ENCODE peak calls at places on chromosomes 1 and 21, in five cellular contexts. G, E, O, Y and F are unnamed samples. For H3K4me1, the result is how much of the 10 kb centered on the place peaks cover.

GRCh38 chr1:118249641-118250040 is 64.6 kb upstream of the SPAG17 start:
- DNase-seq in O (no peak), G (no peak), Y (no peak), E (no peak), F (no peak)

GRCh38 chr1:116127123-116127847 is 16.1 kb downstream of the MAB21L3 start:
- DNase-seq in Y (no peak), O (no peak), E (no peak), G (no peak), F (no peak)

GRCh38 chr1:11940260-11940921 is 5.9 kb downstream of the PLOD1 start:
- DNase-seq in Y (peak), O (no peak), G (no peak), E (peak), F (peak)

GRCh38 chr21:44988607-44989537 is 49.0 kb downstream of the SLX9 start:
- DNase-seq in E (no peak), G (no peak), O (no peak), Y (no peak), F (no peak)

GRCh38 chr1:145983959-145984830 is 12.2 kb downstream of the TXNIP start:
- DNase-seq in O (no peak), Y (no peak), E (no peak), G (no peak), F (no peak)

GRCh38 chr1:152189657-152190442 is 30.8 kb upstream of the RPTN start:
- DNase-seq in Y (no peak), O (peak), E (peak), G (peak), F (peak)

GRCh38 chr1:84145051-84145450 is 980 bp downstream of the PRKACB start:
- DNase-seq in E (no peak), O (no peak), Y (no peak), G (no peak), F (no peak)

GRCh38 chr1:241957692-241958494 is at the start of gene BECN2:
- DNase-seq in Y (no peak), G (no peak), O (no peak), E (no peak), F (no peak)

GRCh38 chr21:44370027-44370735 is 16.8 kb downstream of the TRPM2 start:
- DNase-seq in G (peak), Y (peak), O (peak), E (peak), F (peak)

GRCh38 chr1:235721982-235722381 is 72.4 kb upstream of the GNG4 start:
- DNase-seq in G (no peak), O (no peak), Y (no peak), E (no peak), F (no peak)

GRCh38 chr21:45260191-45260795 is 27.4 kb downstream of the POFUT2 start:
- DNase-seq in G (no peak), O (no peak), Y (no peak), E (no peak), F (no peak)

GRCh38 chr1:11670747-11671146 is 6.7 kb downstream of the FBXO6 start:
- DNase-seq in Y (no peak), O (no peak), E (no peak), G (no peak), F (no peak)

GRCh38 chr21:32962286-32962685 is 63.4 kb upstream of the OLIG2 start:
- DNase-seq in Y (no peak), E (no peak), O (no peak), G (no peak), F (no peak)

GRCh38 chr1:20061866-20062265 is 8.1 kb upstream of the PLA2G5 start:
- DNase-seq in E (no peak), G (no peak), O (no peak), Y (no peak), F (no peak)

GRCh38 chr21:35195232-35195631 is 146.1 kb upstream of the RUNX1 start:
- DNase-seq in G (no peak), Y (no peak), E (no peak), O (no peak), F (no peak)

GRCh38 chr1:59029768-59030167 is 245.9 kb upstream of the JUN start:
- DNase-seq in Y (no peak), O (no peak), E (no peak), G (no peak), F (no peak)

GRCh38 chr1:21814241-21814918 is 2.3 kb downstream of the LDLRAD2 start:
- DNase-seq in G (no peak), Y (no peak), O (no peak), E (no peak), F (peak)

GRCh38 chr1:112575154-112575804 is 43.7 kb downstream of the ST7L start:
- DNase-seq in E (no peak), G (no peak), O (no peak), Y (no peak), F (no peak)

GRCh38 chr1:18574754-18575153 is 55.9 kb upstream of the PAX7 start:
- DNase-seq in Y (no peak), G (no peak), E (no peak), O (no peak), F (no peak)

GRCh38 chr1:204411451-204412245 is at the start of gene PPP1R15B:
- DNase-seq in E (peak), O (peak), G (peak), Y (peak), F (peak)

GRCh38 chr1:216682694-216683243 is 40.5 kb downstream of the ESRRG start:
- DNase-seq in Y (no peak), E (no peak), G (no peak), O (no peak), F (no peak)

GRCh38 chr1:20154306-20154831 is 15.2 kb downstream of the PLA2G2F start:
- DNase-seq in G (no peak), Y (no peak), E (peak), O (no peak), F (no peak)

GRCh38 chr1:209398330-209398991 is 185.1 kb upstream of the CAMK1G start:
- DNase-seq in Y (no peak), G (peak), E (no peak), O (peak), F (no peak)

GRCh38 chr1:159023723-159024122 is 14.0 kb downstream of the IFI16 start:
- DNase-seq in O (no peak), G (no peak), Y (no peak), E (no peak), F (no peak)

GRCh38 chr1:181485276-181486097 is 2.2 kb downstream of the CACNA1E start:
- DNase-seq in G (no peak), E (peak), O (no peak), Y (no peak), F (peak)

GRCh38 chr1:63122051-63122450 is 200.3 kb upstream of the FOXD3 start:
- DNase-seq in O (no peak), E (no peak), Y (no peak), G (no peak), F (no peak)

GRCh38 chr21:37513383-37513782 is 146.8 kb downstream of the DYRK1A start:
- DNase-seq in G (no peak), O (no peak), Y (no peak), E (no peak), F (no peak)

GRCh38 chr1:30008372-30008997 is 714.9 kb downstream of the MATN1 start:
- DNase-seq in E (no peak), Y (no peak), O (no peak), G (no peak), F (no peak)

GRCh38 chr1:119314001-119314796 is 54.4 kb upstream of the HAO2 start:
- DNase-seq in Y (no peak), O (no peak), G (no peak), E (no peak), F (no peak)

GRCh38 chr1:204493145-204493881 is 1.3 kb downstream of the PIK3C2B start:
- DNase-seq in G (peak), E (peak), Y (peak), O (peak), F (peak)

GRCh38 chr1:218380125-218380977 is 35.2 kb downstream of the TGFB2 start:
- DNase-seq in G (peak), E (peak), O (no peak), Y (no peak), F (peak)

GRCh38 chr21:29181799-29182470 is 51.5 kb downstream of the MAP3K7CL start:
- DNase-seq in E (peak), Y (no peak), O (no peak), G (no peak), F (peak)

GRCh38 chr1:170375082-170375733 is 156.8 kb upstream of the GORAB start:
- DNase-seq in O (no peak), E (no peak), Y (no peak), G (no peak), F (no peak)

GRCh38 chr1:217369271-217369981 is 261.5 kb downstream of the GPATCH2 start:
- DNase-seq in O (no peak), E (no peak), G (no peak), Y (no peak), F (no peak)

GRCh38 chr1:165381745-165382530 is 25.4 kb upstream of the LMX1A start:
- DNase-seq in O (no peak), E (no peak), G (no peak), Y (no peak), F (no peak)

GRCh38 chr1:118028267-118028666 is 98.7 kb downstream of the WDR3 start:
- DNase-seq in G (no peak), E (no peak), Y (no peak), O (no peak), F (no peak)

GRCh38 chr1:171501305-171502021 is 16.1 kb downstream of the PRRC2C start:
- DNase-seq in Y (no peak), E (no peak), G (no peak), O (no peak), F (no peak)

GRCh38 chr1:171509191-171509590 is 23.9 kb downstream of the PRRC2C start:
- DNase-seq in E (no peak), O (no peak), G (no peak), Y (no peak), F (no peak)

GRCh38 chr1:171500803-171501202 is 15.5 kb downstream of the PRRC2C start:
- DNase-seq in Y (no peak), O (no peak), E (no peak), G (no peak), F (no peak)

GRCh38 chr1:171507435-171507834 is 22.1 kb downstream of the PRRC2C start:
- DNase-seq in E (no peak), G (no peak), Y (no peak), O (no peak), F (no peak)

GRCh38 chr1:171506525-171507304 is 21.4 kb downstream of the PRRC2C start:
- DNase-seq in Y (no peak), E (no peak), O (no peak), G (no peak), F (no peak)
- H3K4me3 ChIP-seq in Y (no peak), E (no peak), O (no peak), G (no peak), F (no peak)

DNA sequence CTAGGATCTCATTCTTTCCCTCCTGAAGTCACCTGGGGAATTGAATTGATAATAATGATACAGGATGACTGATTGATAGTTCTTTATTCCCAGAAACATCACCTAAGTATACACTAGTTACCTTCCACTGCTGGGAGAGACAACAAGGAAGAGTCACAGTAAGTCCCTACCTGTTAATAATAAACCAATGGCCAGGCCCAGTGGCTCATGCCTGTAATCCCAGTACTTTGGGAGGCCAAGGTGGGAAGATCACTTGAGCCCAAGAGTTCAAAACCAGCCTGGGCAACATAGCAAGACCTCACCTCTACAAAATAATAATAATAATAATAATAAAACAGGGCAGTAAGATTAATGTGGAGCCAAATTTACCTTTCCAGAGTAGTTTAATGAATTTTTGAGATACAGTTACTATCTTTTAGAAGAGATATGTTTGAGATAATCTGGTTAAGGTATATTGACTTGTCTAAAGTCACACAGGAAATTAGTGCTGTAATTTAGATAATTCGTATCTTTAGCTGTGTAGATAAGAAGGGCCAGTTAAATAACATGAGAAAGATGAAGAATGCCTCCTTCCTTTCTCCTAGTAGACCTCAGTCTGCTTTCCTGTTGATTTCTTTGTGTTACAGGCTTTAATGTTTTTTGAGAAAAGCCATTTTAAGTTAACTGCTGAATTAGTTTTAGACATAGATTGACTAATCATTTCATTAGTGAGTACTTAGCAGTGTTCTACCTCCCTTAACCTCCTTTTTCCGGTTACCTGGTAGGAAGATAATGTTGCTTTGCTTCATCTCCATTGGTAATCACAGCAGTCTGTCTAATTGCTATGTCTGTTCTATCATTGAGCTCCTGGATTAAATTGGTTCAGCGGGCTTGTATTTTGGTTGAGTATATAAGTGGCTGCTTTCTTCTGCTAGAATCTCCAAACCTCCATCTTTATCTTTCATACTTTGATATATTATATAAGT is 22.0 kb downstream of the SMAP2 start:
- DNase-seq in E (no peak), G (no peak), Y (no peak), O (no peak), F (no peak)
- H3K4me1 ChIP-seq in E (under half), G (under half), Y (under half), O (under half), F (under half)

GRCh38 chr1:33349081-33349759 is 28.3 kb upstream of the A3GALT2 start:
- DNase-seq in Y (peak), O (peak), E (peak), G (peak), F (peak)
- TF ChIP-seq POLR2A in Y (no peak), O (no peak), E (no peak), G (no peak), F (no peak)

DNA sequence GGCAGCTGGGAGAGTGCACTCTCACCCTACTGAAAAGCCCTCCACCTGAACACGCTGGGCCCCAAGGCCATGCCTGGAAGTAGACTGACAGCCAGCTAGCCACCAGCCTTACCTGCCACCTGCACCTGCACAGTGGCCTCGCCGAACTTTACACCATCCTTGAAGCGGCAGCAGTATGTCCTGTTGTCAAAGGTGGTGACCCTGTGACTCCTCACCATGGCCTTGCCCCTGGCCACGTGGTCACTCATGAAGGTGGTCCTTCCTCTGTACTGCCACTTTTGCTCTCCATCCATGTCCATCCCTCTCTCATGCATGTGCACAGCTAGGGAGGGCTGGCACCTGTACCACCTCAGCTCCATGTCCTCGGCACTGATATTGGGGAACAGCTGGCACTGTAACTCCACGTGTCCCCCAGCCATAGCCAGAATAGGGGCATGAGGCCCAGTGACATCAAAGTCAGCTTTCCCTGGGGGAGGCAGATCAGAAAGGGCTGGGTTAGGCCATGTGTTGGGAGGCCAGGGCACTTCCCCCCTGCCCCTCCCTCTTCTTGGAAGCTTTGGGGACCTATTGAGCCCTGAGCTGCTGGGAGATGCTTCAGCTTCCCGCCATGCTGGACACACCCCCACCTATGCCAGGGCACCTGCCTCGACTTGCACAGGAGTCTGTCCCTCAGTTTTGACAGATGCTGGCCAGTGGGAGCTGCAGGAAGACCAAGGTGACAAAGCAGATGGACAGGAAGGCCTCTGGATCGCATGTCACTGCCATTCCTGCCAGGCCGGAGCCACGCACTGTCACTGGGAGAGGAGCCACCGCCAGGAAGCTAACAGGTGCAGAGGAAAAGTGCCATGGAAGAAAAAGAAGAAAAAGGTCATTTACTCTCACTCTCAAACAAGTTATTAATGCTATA is 24.6 kb downstream of the RNF187 start:
- DNase-seq in O (no peak), G (no peak), Y (no peak), E (no peak), F (peak)
- H3K4me3 ChIP-seq in O (no peak), G (no peak), Y (no peak), E (no peak), F (no peak)

GRCh38 chr21:42030311-42030710 is 20.2 kb upstream of the ZBTB21 start:
- DNase-seq in Y (peak), O (no peak), G (no peak), E (no peak), F (no peak)
- H3K4me1 ChIP-seq in Y (under half), O (under half), G (under half), E (under half), F (under half)

DNA sequence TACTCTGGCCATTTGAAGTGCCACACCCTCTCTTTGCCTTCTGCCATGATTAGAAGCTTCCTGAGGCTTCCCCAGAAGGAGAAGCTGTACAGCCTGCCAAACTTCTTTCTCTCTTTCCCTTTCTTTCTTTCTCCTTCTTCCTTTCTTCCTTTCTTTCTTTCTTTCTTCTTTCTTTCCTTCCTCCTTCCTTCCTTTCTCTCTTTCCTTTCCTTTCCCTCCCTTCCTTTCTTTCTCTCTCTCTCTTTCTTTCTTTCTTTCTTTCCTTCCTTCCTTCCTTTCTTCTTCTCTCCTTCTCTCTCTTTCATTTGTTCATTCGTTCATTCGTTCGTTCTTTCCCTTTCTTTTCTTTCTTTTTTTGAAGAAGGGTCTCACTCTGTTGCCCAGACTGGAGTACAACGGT is 931.0 kb downstream of the TTLL7 start:
- DNase-seq in E (no peak), G (no peak), Y (no peak), O (no peak), F (no peak)
- TF ChIP-seq POLR2A in E (no peak), G (no peak), Y (no peak), O (no peak), F (no peak)

GRCh38 chr1:26542781-26543443 is 13.4 kb downstream of the RPS6KA1 start:
- DNase-seq in E (no peak), G (peak), Y (no peak), O (no peak), F (no peak)
- H3K4me3 ChIP-seq in E (no peak), G (no peak), Y (peak), O (no peak), F (no peak)

DNA sequence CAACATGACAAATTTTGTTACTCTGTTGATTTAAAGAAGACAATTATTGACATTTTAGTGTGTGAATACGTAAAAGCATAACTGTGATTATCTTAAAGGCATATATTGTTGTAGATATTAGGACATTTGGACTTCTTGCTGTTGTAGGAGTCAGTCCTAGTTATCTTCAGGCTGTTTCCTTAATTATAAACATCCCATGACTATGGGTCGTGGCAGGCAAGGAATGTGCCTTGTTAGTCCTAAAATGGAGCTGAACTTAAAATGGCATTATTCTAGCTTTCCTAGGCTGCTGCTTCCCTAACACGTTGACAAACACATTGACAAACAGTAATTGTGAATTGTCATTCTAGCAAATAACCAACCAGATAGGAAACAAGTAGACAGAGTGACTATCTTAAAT is 4.4 kb upstream of the MPZL1 start:
- DNase-seq in Y (no peak), E (no peak), G (no peak), O (no peak), F (no peak)
- H3K4me1 ChIP-seq in Y (under half), E (under half), G (under half), O (under half), F (under half)

GRCh38 chr1:221794925-221795324 is 53.0 kb upstream of the DUSP10 start:
- DNase-seq in Y (no peak), G (no peak), E (no peak), O (no peak), F (no peak)

GRCh38 chr1:221791846-221792245 is 50.0 kb upstream of the DUSP10 start:
- DNase-seq in Y (no peak), G (no peak), O (no peak), E (no peak), F (no peak)

GRCh38 chr1:221794079-221794670 is 52.3 kb upstream of the DUSP10 start:
- DNase-seq in O (no peak), Y (no peak), E (no peak), G (no peak), F (no peak)

GRCh38 chr1:221795400-221795799 is 53.5 kb upstream of the DUSP10 start:
- DNase-seq in Y (no peak), E (no peak), O (no peak), G (no peak), F (no peak)

GRCh38 chr1:221793439-221794078 is 51.7 kb upstream of the DUSP10 start:
- DNase-seq in O (no peak), E (peak), Y (no peak), G (no peak), F (no peak)
- TF ChIP-seq POLR2A in O (no peak), E (no peak), Y (no peak), G (no peak), F (no peak)

DNA sequence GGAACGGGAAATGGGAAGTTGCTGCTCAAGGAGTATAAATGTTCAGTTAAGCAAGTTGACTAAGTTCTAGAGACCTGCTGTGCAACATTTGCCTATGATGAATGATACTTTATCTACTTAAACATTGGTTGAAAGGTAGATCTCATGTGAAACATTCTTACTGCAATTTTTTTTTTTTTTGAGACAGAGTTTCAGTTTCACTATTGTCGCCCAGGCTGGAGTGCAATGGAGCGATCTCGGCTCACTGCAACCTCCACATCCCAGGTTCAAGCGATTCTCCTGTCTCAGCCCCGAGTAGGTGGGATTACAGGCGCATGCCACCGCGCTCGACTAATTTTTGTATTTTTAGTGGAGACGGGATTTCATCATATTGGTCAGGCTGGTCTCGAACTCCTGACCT is 197.7 kb downstream of the HIVEP3 start:
- DNase-seq in G (no peak), Y (no peak), E (no peak), O (no peak), F (no peak)
- H3K4me3 ChIP-seq in G (no peak), Y (no peak), E (no peak), O (no peak), F (no peak)